ENCODE peak calls at places on chromosomes 1 and 21, in nine cellular contexts. R is activated CD4-positive, alpha-beta memory T cell treated with anti-CD3 and anti-CD28 coated beads, Interleukin-2, amount 10 ng/mL, durations not matched to agents 7 days and 5 days; P is activated CD8-positive, alpha-beta T cell treated with anti-CD3 and anti-CD28 coated beads, Interleukin-2, amount 10 ng/mL, durations not matched to agents 7 days and 5 days; U is stimulated activated naive CD4-positive, alpha-beta T cell; Y is sciatic nerve; E is ACHN; O is GM20000; B is AG20443; X is omental fat pad. T is an unnamed sample.

GRCh38 chr1:56510642-56511021 is 68.7 kb downstream of the PLPP3 start:
- DNase-seq in R (no peak), P (no peak), U (no peak), Y (no peak), E (no peak), O (no peak), B (no peak), X (no peak), T (no peak)

GRCh38 chr1:167789501-167789900 is 67.7 kb downstream of the MPZL1 start:
- DNase-seq in R (no peak), P (no peak), U (no peak), Y (no peak), E (no peak), O (no peak), B (no peak), X (no peak), T (no peak)

GRCh38 chr1:64038965-64039926 is 164.2 kb upstream of the UBE2U start:
- DNase-seq in R (no peak), P (no peak), U (no peak), Y (no peak), E (peak), O (no peak), B (peak), X (no peak), T (peak)

GRCh38 chr1:169368406-169368769 is 393 bp downstream of the BLZF1 start:
- DNase-seq in R (peak), P (peak), U (peak), Y (no peak), E (peak), O (no peak), B (peak), X (no peak), T (peak)

GRCh38 chr1:95309031-95309459 is 75.0 kb downstream of the RWDD3 start:
- DNase-seq in R (no peak), P (no peak), U (no peak), Y (no peak), E (peak), O (no peak), B (peak), X (no peak), T (peak)

GRCh38 chr1:55825486-55825885 is 610.3 kb upstream of the USP24 start:
- DNase-seq in R (no peak), P (no peak), U (no peak), Y (no peak), E (no peak), O (no peak), B (no peak), X (no peak), T (no peak)

GRCh38 chr1:36323636-36324321 is at the start of gene EVA1B:
- DNase-seq in R (peak), P (peak), U (no peak), Y (peak), E (peak), O (peak), B (peak), X (no peak), T (peak)

GRCh38 chr1:15090373-15090772 is 63.2 kb upstream of the TMEM51 start:
- DNase-seq in R (no peak), P (peak), U (no peak), Y (no peak), E (no peak), O (no peak), B (no peak), X (no peak), T (peak)

GRCh38 chr1:66168467-66168887 is 365.5 kb upstream of the SGIP1 start:
- DNase-seq in R (no peak), P (no peak), U (no peak), Y (no peak), E (no peak), O (no peak), B (peak), X (no peak), T (no peak)

GRCh38 chr1:242398351-242398750 is 126.1 kb downstream of the PLD5 start:
- DNase-seq in R (no peak), P (no peak), U (no peak), Y (no peak), E (no peak), O (no peak), B (no peak), X (no peak), T (no peak)

GRCh38 chr1:169133801-169134558 is 27.5 kb downstream of the ATP1B1 start:
- DNase-seq in R (no peak), P (no peak), U (no peak), Y (no peak), E (no peak), O (no peak), B (no peak), X (no peak), T (no peak)

GRCh38 chr1:66354311-66354922 is 179.5 kb upstream of the SGIP1 start:
- DNase-seq in R (no peak), P (no peak), U (no peak), Y (no peak), E (no peak), O (no peak), B (peak), X (no peak), T (no peak)

GRCh38 chr1:66331641-66332523 is 202.1 kb upstream of the SGIP1 start:
- DNase-seq in R (peak), P (peak), U (peak), Y (peak), E (peak), O (no peak), B (peak), X (no peak), T (peak)

GRCh38 chr1:161792740-161793139 is 26.6 kb downstream of the ATF6 start:
- DNase-seq in R (no peak), P (no peak), U (peak), Y (no peak), E (peak), O (peak), B (peak), X (no peak), T (peak)

GRCh38 chr1:117595993-117596720 is 9.7 kb upstream of the TENT5C start:
- DNase-seq in R (no peak), P (no peak), U (no peak), Y (no peak), E (no peak), O (no peak), B (no peak), X (no peak), T (no peak)

GRCh38 chr1:230022666-230023380 is 44.2 kb upstream of the GALNT2 start:
- DNase-seq in R (no peak), P (no peak), U (no peak), Y (no peak), E (no peak), O (no peak), B (no peak), X (no peak), T (no peak)

GRCh38 chr1:70915258-70915657 is 132.4 kb downstream of the PTGER3 start:
- DNase-seq in R (no peak), P (no peak), U (no peak), Y (no peak), E (no peak), O (no peak), B (no peak), X (no peak), T (no peak)

GRCh38 chr21:14321042-14321441 is 61.9 kb downstream of the HSPA13 start:
- DNase-seq in R (no peak), P (no peak), U (no peak), Y (no peak), E (peak), O (no peak), B (no peak), X (no peak), T (no peak)

GRCh38 chr1:150429805-150430204 is 57.4 kb upstream of the TARS2 start:
- DNase-seq in R (no peak), P (no peak), U (no peak), Y (no peak), E (peak), O (peak), B (no peak), X (no peak), T (no peak)

GRCh38 chr1:43978551-43979260 is at the start of gene B4GALT2:
- DNase-seq in R (peak), P (peak), U (no peak), Y (no peak), E (peak), O (peak), B (peak), X (no peak), T (peak)

GRCh38 chr1:39269791-39270342 is 65.4 kb downstream of the MACF1 start:
- DNase-seq in R (no peak), P (no peak), U (no peak), Y (no peak), E (no peak), O (peak), B (peak), X (no peak), T (no peak)

GRCh38 chr1:206001476-206001888 is 1.7 kb downstream of the RAB7B start:
- DNase-seq in R (no peak), P (no peak), U (no peak), Y (peak), E (peak), O (no peak), B (peak), X (no peak), T (no peak)

GRCh38 chr1:94094466-94095111 is 26.4 kb downstream of the ABCA4 start:
- DNase-seq in R (no peak), P (no peak), U (no peak), Y (peak), E (no peak), O (no peak), B (peak), X (no peak), T (peak)

GRCh38 chr1:199691540-199691939 is 336.0 kb upstream of the NR5A2 start:
- DNase-seq in R (no peak), P (no peak), U (no peak), Y (no peak), E (peak), O (no peak), B (peak), X (no peak), T (no peak)

T was measured in prostate gland.